ENCODE peak calls at places on chromosome 2, in six cellular contexts. Z, N, B, D, Q and O are unnamed samples.

GRCh38 chr2:77579076-77579769 is 57.0 kb upstream of the LRRTM4 start:
- DNase-seq in Z (no peak), N (no peak), B (no peak), D (no peak), Q (no peak), O (no peak)

GRCh38 chr2:98761267-98761781 is 30.4 kb upstream of the MGAT4A start:
- DNase-seq in Z (peak), N (peak), B (no peak), D (no peak), Q (no peak), O (no peak)

GRCh38 chr2:38661306-38661705 is 4.6 kb upstream of the GALM start:
- DNase-seq in Z (no peak), N (no peak), B (no peak), D (no peak), Q (no peak), O (no peak)

GRCh38 chr2:31240406-31241365 is 6.7 kb downstream of the EHD3 start:
- DNase-seq in Z (no peak), N (no peak), B (no peak), D (no peak), Q (no peak), O (no peak)

GRCh38 chr2:73718851-73719621 is 18.1 kb downstream of the TPRKB start:
- DNase-seq in Z (no peak), N (no peak), B (no peak), D (no peak), Q (no peak), O (no peak)

GRCh38 chr2:26616864-26617135 is 24.4 kb downstream of the CIB4 start:
- DNase-seq in Z (no peak), N (no peak), B (no peak), D (no peak), Q (no peak), O (no peak)

GRCh38 chr2:232988444-232988843 is 24.6 kb downstream of the NGEF start:
- DNase-seq in Z (no peak), N (no peak), B (no peak), D (peak), Q (no peak), O (peak)

GRCh38 chr2:119008108-119008507 is 66.1 kb downstream of the MARCO start:
- DNase-seq in Z (no peak), N (no peak), B (no peak), D (no peak), Q (no peak), O (no peak)

GRCh38 chr2:4507706-4508105 is 804.3 kb downstream of the DCDC2C start:
- DNase-seq in Z (no peak), N (no peak), B (no peak), D (no peak), Q (no peak), O (no peak)

GRCh38 chr2:158024288-158024898 is 77.3 kb upstream of the UPP2 start:
- DNase-seq in Z (peak), N (peak), B (peak), D (peak), Q (peak), O (peak)

GRCh38 chr2:217510790-217511291 is 492.0 kb downstream of the TNS1 start:
- DNase-seq in Z (peak), N (peak), B (peak), D (peak), Q (peak), O (peak)

GRCh38 chr2:234399451-234400246 is 97.2 kb downstream of the ARL4C start:
- DNase-seq in Z (no peak), N (no peak), B (no peak), D (no peak), Q (no peak), O (peak)

GRCh38 chr2:216292886-216293291 is 79.4 kb downstream of the MARCHF4 start:
- DNase-seq in Z (no peak), N (no peak), B (no peak), D (peak), Q (no peak), O (no peak)